ENCODE peak calls at places on chromosomes 1 and 21, in four cellular contexts. S is HepG2, N is K562, U is H1. Q is an unnamed sample.

GRCh38 chr1:29962831-29963247 is 726.5 kb downstream of the PTPRU start:
- DNase-seq in S (no peak), N (peak; percentile 20), U (no peak), Q (no peak)

GRCh38 chr1:204725821-204726448 is 40.4 kb upstream of the LRRN2 start:
- DNase-seq in S (peak; percentile 19), N (no peak), U (peak; percentile 22), Q (no peak)

GRCh38 chr1:227330709-227331108 is 12.4 kb upstream of the CDC42BPA start:
- DNase-seq in S (no peak), N (no peak), U (no peak), Q (no peak)

GRCh38 chr1:8584316-8584715 is 233.1 kb downstream of the RERE start:
- DNase-seq in S (no peak), N (no peak), U (no peak), Q (no peak)

GRCh38 chr1:212683357-212683722 is 16.3 kb downstream of the BATF3 start:
- DNase-seq in S (no peak), N (no peak), U (no peak), Q (peak; percentile 81)

GRCh38 chr1:206679738-206680211 is 4.9 kb upstream of the MAPKAPK2 start:
- DNase-seq in S (no peak), N (no peak), U (no peak), Q (peak; percentile 86)

GRCh38 chr1:171081994-171082295 is 8.8 kb upstream of the FMO3 start:
- DNase-seq in S (no peak), N (no peak), U (no peak), Q (no peak)

GRCh38 chr1:63746129-63746864 is 27.5 kb upstream of the ROR1 start:
- DNase-seq in S (no peak), N (no peak), U (peak; percentile 54), Q (no peak)

GRCh38 chr1:183597656-183598055 is 7.4 kb upstream of the NCF2 start:
- DNase-seq in S (no peak), N (no peak), U (no peak), Q (no peak)

GRCh38 chr21:42321231-42321630 is 6.0 kb upstream of the TFF3 start:
- DNase-seq in S (no peak), N (no peak), U (no peak), Q (no peak)

GRCh38 chr21:14991957-14992356 is 72.8 kb downstream of the NRIP1 start:
- DNase-seq in S (no peak), N (peak; percentile 18), U (no peak), Q (no peak)

GRCh38 chr1:8122160-8122476 is 96.0 kb upstream of the ERRFI1 start:
- DNase-seq in S (no peak), N (peak; percentile 90), U (no peak), Q (no peak)

GRCh38 chr1:171286032-171286705 is 27.8 kb upstream of the FMO4 start:
- DNase-seq in S (no peak), N (no peak), U (no peak), Q (no peak)

GRCh38 chr21:25462517-25462971 is 144.7 kb downstream of the MRPL39 start:
- DNase-seq in S (no peak), N (no peak), U (no peak), Q (peak; percentile 81)

GRCh38 chr1:85624361-85624760 is 43.8 kb downstream of the CCN1 start:
- DNase-seq in S (no peak), N (no peak), U (no peak), Q (no peak)

GRCh38 chr1:44036409-44037111 is 5.3 kb upstream of the SLC6A9 start:
- DNase-seq in S (peak; percentile 55), N (peak; percentile 93), U (peak; percentile 80), Q (no peak)

GRCh38 chr1:2861988-2862430 is 60.5 kb upstream of the TTC34 start:
- DNase-seq in S (no peak), N (no peak), U (no peak), Q (no peak)

GRCh38 chr1:246579818-246580217 is 13.6 kb downstream of the CNST start:
- DNase-seq in S (no peak), N (peak; percentile 65), U (no peak), Q (no peak)

GRCh38 chr1:240967070-240967724 is 355.2 kb upstream of the GREM2 start:
- DNase-seq in S (peak; percentile 3), N (no peak), U (no peak), Q (no peak)

GRCh38 chr1:37995773-37996379 is 6.1 kb upstream of the SF3A3 start:
- DNase-seq in S (no peak), N (no peak), U (peak; percentile 89), Q (no peak)

GRCh38 chr1:64550946-64551345 is 81.0 kb downstream of the CACHD1 start:
- DNase-seq in S (no peak), N (no peak), U (no peak), Q (no peak)

GRCh38 chr1:164559342-164560070 is 522 bp downstream of the PBX1 start:
- DNase-seq in S (peak; percentile 3), N (no peak), U (peak; percentile 63), Q (no peak)

DNA sequence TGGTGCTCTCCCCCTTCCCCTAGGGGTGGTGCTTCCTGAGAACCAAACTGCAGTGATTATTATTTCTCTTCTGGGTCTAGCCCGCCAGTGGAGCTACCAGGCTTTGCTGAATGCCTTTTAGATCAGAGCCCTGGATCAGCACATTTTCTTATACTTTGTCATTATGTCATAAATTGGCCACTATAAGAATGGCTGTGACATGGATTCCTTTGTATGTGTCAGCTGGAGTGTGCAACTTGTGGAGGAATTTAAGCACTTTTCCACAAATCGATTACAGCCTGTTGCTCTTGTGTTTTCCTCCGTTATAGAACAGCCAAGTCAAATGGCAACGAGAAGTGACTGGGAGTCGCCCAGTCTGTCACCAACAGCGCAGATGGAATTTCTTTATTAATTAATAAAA is 273.3 kb downstream of the DUSP10 start:
- DNase-seq in S (no peak), N (no peak), U (no peak), Q (no peak)
- TF ChIP-seq EZH2 in S (no peak), N (no peak), U (no peak), Q (no peak)

GRCh38 chr1:115811140-115811828 is 29.6 kb downstream of the NHLH2 start:
- DNase-seq in S (no peak), N (no peak), U (no peak), Q (no peak)
- TF ChIP-seq RFX5 in S (no peak), N (no peak), U (no peak), Q (no peak)

DNA sequence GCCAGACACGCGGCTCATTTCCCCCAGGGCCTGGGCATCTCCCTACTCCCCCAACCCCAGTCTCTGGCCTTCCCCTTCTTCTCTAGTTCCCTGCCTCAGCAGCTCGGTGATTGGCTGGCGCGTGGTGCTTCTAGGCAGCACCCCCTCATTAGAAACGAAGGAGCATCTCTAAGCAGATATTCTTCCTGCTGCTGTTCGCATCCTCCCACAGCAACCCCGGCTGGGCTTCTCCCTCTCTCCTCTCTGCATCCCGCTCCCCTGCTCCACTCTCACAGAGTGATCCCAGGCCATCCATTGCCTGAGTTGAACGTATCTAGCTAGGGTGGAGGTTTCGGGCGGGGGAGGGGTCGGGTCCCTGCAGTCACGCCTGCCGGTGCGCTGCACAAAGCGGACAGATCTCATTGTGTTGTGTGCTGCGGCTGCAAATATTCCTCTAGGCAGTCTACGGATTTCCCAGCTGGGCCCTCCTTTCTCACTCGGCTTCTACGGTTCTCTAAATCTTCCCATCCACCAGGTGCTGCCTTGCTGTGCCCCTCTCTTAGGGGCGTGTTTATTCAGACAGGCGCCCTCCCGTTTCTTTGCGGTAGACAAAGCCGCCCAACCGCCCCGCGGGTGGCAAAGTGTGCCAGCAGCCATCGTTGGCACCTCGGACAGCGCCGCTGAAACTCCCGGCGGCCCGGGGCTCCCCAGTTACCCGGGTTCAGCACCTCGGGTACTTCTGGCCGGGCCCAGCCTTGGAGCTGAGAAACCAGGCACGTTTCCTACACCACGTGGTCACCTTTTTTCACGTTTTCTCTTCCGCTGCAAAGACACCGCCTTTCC is 2.2 kb downstream of the CACNA1E start:
- DNase-seq in S (no peak), N (no peak), U (peak; percentile 83), Q (peak; percentile 53)
- TF ChIP-seq EZH2 in S (no peak), N (no peak), U (no peak), Q (no peak)

DNA sequence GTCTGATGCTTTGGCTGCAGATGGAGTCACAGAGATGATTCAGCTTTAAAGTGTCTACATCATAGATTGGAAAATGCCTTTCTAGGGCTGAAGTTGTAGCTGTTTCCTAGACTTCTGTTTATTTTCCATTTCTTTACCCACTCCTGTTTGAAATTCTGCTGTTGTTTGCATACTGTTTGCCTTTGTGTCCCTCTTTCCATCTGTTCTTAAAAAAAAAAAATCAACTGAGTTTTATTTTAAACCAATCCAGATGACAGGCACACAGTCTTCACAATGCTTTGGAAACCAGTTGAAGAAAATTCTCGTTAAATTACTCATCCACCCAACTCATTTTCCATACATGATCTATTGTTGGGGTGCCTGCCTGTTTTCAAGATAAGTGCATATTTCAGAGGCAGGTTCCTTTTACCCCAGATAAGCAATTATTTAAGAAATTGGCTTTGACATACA is 245.9 kb downstream of the DISC1 start:
- DNase-seq in S (no peak), N (no peak), U (no peak), Q (no peak)
- TF ChIP-seq RFX5 in S (no peak), N (no peak), U (no peak), Q (no peak)

DNA sequence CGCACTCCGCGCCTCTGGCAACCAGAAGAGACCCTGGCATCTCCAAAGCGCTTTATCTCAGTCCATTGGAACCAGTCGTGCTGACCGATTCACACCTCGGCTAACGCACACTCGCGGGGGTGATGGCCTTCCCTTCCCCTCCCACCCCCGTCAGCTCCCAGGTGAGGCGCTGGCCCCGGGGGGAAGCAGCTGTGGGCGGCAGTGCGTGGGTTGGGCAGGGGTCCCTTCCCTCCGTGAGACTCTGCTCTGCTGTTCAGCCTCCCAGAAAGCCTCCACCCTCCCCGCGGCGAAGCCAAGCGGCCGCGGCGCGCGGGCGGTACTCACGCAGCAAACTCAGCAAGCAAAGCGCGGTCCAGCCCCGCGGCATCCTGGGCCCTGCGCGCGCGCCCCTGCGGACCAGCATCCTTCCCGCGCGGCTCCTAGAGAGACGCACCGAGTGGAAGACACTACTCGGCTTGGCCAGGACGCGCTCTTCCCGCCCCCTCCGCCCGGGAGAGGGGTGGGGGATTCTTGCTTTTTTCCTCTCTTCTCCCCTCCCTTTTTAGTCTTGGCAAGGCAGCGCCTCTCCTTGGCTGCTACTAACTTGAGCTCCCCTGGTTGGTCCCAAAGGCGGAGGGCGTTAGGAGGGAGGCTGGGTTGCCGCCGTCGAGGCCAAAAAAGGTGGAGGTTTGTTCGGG is at the start of gene CD34:
- DNase-seq in S (no peak), N (no peak), U (peak; percentile 72), Q (no peak)
- TF ChIP-seq EZH2 in S (no peak), N (no peak), U (peak; percentile 62), Q (no peak)

DNA sequence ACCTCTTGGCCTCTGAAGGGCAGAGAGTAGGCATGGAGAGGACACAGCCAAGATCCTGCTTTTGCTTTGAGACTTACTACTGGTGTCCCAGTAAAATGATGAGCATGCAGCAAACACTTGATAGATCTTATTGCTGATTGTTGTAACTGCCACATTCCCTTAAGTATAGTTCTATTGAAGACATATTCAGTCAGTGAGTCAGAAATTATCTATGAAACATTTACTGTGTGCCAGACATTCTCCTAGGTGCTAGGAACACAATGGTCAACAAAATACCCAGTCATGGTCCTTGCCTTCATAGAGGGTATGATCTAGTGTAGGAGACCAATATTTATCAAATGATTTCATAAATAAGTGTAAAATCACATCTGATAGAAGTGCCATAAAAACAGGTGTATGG is 13.6 kb downstream of the STYXL2 start:
- DNase-seq in S (no peak), N (no peak), U (no peak), Q (no peak)
- TF ChIP-seq RFX5 in S (no peak), N (no peak), U (no peak), Q (no peak)